ENCODE peak calls at places on chromosomes 5 and 9, in seven cellular contexts. V, F, N, U, O, B and E are unnamed samples.

GRCh38 chr5:191036-191948 is at the start of gene LRRC14B:
- DNase-seq in B (no peak), N (no peak), F (no peak), O (peak), U (no peak), V (no peak), E (no peak)

GRCh38 chr5:139867109-139867508 is 71.5 kb downstream of the PSD2 start:
- DNase-seq in N (no peak), B (no peak), F (no peak), U (no peak), O (no peak), V (no peak), E (no peak)

GRCh38 chr5:142246-142810 is 49.0 kb upstream of the LRRC14B start:
- DNase-seq in B (no peak), N (no peak), O (no peak), F (no peak), U (no peak), V (no peak), E (no peak)

GRCh38 chr5:59164041-59164830 is 581.4 kb downstream of the RAB3C start:
- DNase-seq in F (no peak), U (no peak), V (no peak), B (no peak), N (no peak), O (no peak), E (no peak)

GRCh38 chr5:103057208-103058130 is 62.5 kb downstream of the GIN1 start:
- DNase-seq in U (peak), B (no peak), F (peak), N (no peak), O (no peak), V (no peak), E (no peak)

GRCh38 chr5:63213256-63213655 is 634.6 kb downstream of the LRRC70 start:
- DNase-seq in O (no peak), F (no peak), U (no peak), B (no peak), N (no peak), V (no peak), E (no peak)

GRCh38 chr9:131826966-131827525 is 87.2 kb upstream of the RAPGEF1 start:
- DNase-seq in N (no peak), O (no peak), B (no peak), V (no peak), U (no peak), F (peak), E (no peak)

GRCh38 chr5:149210229-149210628 is 61.4 kb upstream of the AFAP1L1 start:
- DNase-seq in U (no peak), B (no peak), N (no peak), F (no peak), V (no peak), O (no peak), E (no peak)

GRCh38 chr9:108615152-108615551 is 240.6 kb downstream of the ACTL7B start:
- DNase-seq in V (no peak), O (no peak), F (no peak), N (no peak), U (no peak), B (no peak), E (no peak)